ENCODE peak calls at places on chromosomes 16 and 17, in seven cellular contexts. C is B cell; O is stimulated activated CD8-positive, alpha-beta memory T cell treated with anti-CD3 and anti-CD28 coated beads, Interleukin-2, amount 100 ng/mL, for 48 hours; D is NCI-H1105; V is activated naive CD8-positive, alpha-beta T cell treated with anti-CD3 and anti-CD28 coated beads, Interleukin-2, amount 50 U/mL, for 24 hours; B is Calu3; J is kidney epithelial cell. X is an unnamed sample.

GRCh38 chr17:10099051-10099571 is 99.3 kb downstream of the GAS7 start:
- DNase-seq in C (no peak), O (no peak), D (no peak), V (no peak), B (no peak), J (no peak), X (no peak)

GRCh38 chr17:48244121-48244711 is 136.7 kb downstream of the SNX11 start:
- DNase-seq in C (no peak), O (no peak), D (no peak), V (no peak), B (peak; percentile 61), J (peak; percentile 69), X (peak; percentile 30)

GRCh38 chr17:8072727-8073461 is 14.6 kb downstream of the ALOX12B start:
- DNase-seq in C (no peak), O (no peak), D (peak; percentile 12), V (no peak), B (no peak), J (no peak), X (no peak)

GRCh38 chr17:64004903-64005733 is 7.0 kb downstream of the PRR29 start:
- DNase-seq in C (no peak), O (no peak), D (no peak), V (no peak), B (no peak), J (no peak), X (no peak)

GRCh38 chr16:8026450-8026849 is 563.9 kb downstream of the TMEM114 start:
- DNase-seq in C (no peak), O (no peak), D (no peak), V (no peak), B (no peak), J (no peak), X (no peak)

GRCh38 chr16:57802635-57803412 is 533 bp upstream of the KIFC3 start:
- DNase-seq in C (no peak), O (no peak), D (no peak), V (no peak), B (no peak), J (no peak), X (peak; percentile 93)

GRCh38 chr17:77319211-77320031 is 178.7 kb downstream of the SEC14L1 start:
- DNase-seq in C (peak; percentile 77), O (no peak), D (no peak), V (peak; percentile 75), B (peak; percentile 89), J (peak; percentile 63), X (peak; percentile 74)

GRCh38 chr16:25270577-25270976 is 12.9 kb upstream of the ZKSCAN2 start:
- DNase-seq in C (no peak), O (no peak), D (peak; percentile 19), V (no peak), B (no peak), J (no peak), X (no peak)

GRCh38 chr17:55607736-55608341 is 96.6 kb upstream of the SMIM36 start:
- DNase-seq in C (no peak), O (no peak), D (no peak), V (no peak), B (peak; percentile 37), J (no peak), X (no peak)

GRCh38 chr17:75346906-75347305 is 57.7 kb upstream of the SLC25A19 start:
- DNase-seq in C (no peak), O (peak; percentile 33), D (no peak), V (peak; percentile 55), B (peak; percentile 30), J (no peak), X (no peak)

GRCh38 chr17:75065562-75066151 is 18.6 kb downstream of the KCTD2 start:
- DNase-seq in C (no peak), O (no peak), D (no peak), V (no peak), B (no peak), J (no peak), X (no peak)

X was measured in foreskin melanocyte.